ENCODE peak calls at places on chromosomes 2 and 18, in seven cellular contexts. B is IMR-90, O is upper lobe of right lung, P is brain microvascular endothelial cell, I is tibial nerve, H is fibroblast of lung, V is lower lobe of right lung. S is an unnamed sample.

GRCh38 chr2:69046221-69046662 is 33.3 kb downstream of the ANTXR1 start:
- DNase-seq in I (no peak), O (no peak), B (peak; percentile 98), H (peak; percentile 94), V (no peak), P (peak; percentile 85), S (no peak)

GRCh38 chr2:54306561-54306960 is 50.5 kb upstream of the TSPYL6 start:
- DNase-seq in H (peak; percentile 88), I (no peak), B (peak; percentile 64), P (peak; percentile 59), O (no peak), V (no peak), S (no peak)

GRCh38 chr2:148130571-148130970 is 109.7 kb downstream of the MBD5 start:
- DNase-seq in I (no peak), B (peak; percentile 77), P (peak; percentile 63), H (peak; percentile 70), O (no peak), V (no peak), S (no peak)

GRCh38 chr2:234366891-234367290 is 130.0 kb downstream of the ARL4C start:
- DNase-seq in P (no peak), B (peak; percentile 34), I (peak; percentile 55), O (no peak), V (no peak), H (no peak), S (no peak)

GRCh38 chr2:47179325-47179724 is 24.2 kb upstream of the STPG4 start:
- DNase-seq in H (no peak), I (no peak), B (no peak), O (no peak), P (no peak), V (no peak), S (no peak)

GRCh38 chr18:79259218-79259617 is 136.5 kb upstream of the NFATC1 start:
- DNase-seq in H (no peak), I (no peak), B (no peak), V (no peak), P (no peak), O (no peak), S (no peak)

GRCh38 chr18:74282359-74283254 is 9.2 kb downstream of the CYB5A start:
- DNase-seq in V (no peak), P (no peak), B (no peak), I (no peak), O (no peak), H (no peak), S (no peak)

GRCh38 chr2:165277295-165277694 is 38.1 kb downstream of the SCN2A start:
- DNase-seq in O (no peak), H (peak; percentile 66), I (no peak), V (no peak), B (peak; percentile 17), P (no peak), S (no peak)

GRCh38 chr18:43079422-43079821 is 36.1 kb downstream of the RIT2 start:
- DNase-seq in B (no peak), I (no peak), O (no peak), H (no peak), V (no peak), P (no peak), S (no peak)

GRCh38 chr18:4230450-4231168 is 224.5 kb downstream of the DLGAP1 start:
- DNase-seq in I (no peak), P (no peak), B (no peak), O (no peak), H (no peak), V (no peak), S (no peak)

GRCh38 chr2:239184968-239185903 is 215.6 kb downstream of the HDAC4 start:
- DNase-seq in O (peak; percentile 50), V (no peak), I (no peak), P (no peak), B (no peak), H (no peak), S (no peak)

GRCh38 chr2:54499666-54500065 is 43.5 kb downstream of the SPTBN1 start:
- DNase-seq in H (no peak), I (peak; percentile 79), P (no peak), B (peak; percentile 31), O (no peak), V (no peak), S (no peak)

GRCh38 chr2:143725425-143725824 is 596.2 kb downstream of the ARHGAP15 start:
- DNase-seq in P (no peak), I (no peak), B (no peak), V (no peak), H (no peak), O (no peak), S (no peak)

GRCh38 chr2:231711677-231712461 is 3.5 kb downstream of the PTMA start:
- DNase-seq in I (no peak), B (no peak), V (peak; percentile 42), H (no peak), P (no peak), O (no peak), S (peak; percentile 77)

GRCh38 chr2:219168526-219168925 is 1.3 kb downstream of the SLC23A3 start:
- DNase-seq in V (no peak), O (no peak), H (no peak), B (no peak), P (no peak), I (no peak), S (no peak)

GRCh38 chr2:43890855-43891254 is 52.1 kb downstream of the ABCG8 start:
- DNase-seq in H (peak; percentile 53), P (no peak), B (peak; percentile 49), V (no peak), O (no peak), I (no peak), S (no peak)

GRCh38 chr2:37084797-37085196 is 479 bp downstream of the GPATCH11 start:
- DNase-seq in O (no peak), P (no peak), V (no peak), H (no peak), B (no peak), I (no peak), S (no peak)

GRCh38 chr2:70029814-70030409 is 57.4 kb upstream of the PCBP1 start:
- DNase-seq in O (no peak), V (peak; percentile 48), I (peak; percentile 70), P (peak; percentile 24), B (peak; percentile 79), H (peak; percentile 36), S (no peak)

GRCh38 chr2:60604665-60605064 is 51.2 kb upstream of the BCL11A start:
- DNase-seq in H (no peak), V (no peak), I (no peak), B (no peak), O (no peak), P (no peak), S (no peak)

DNA sequence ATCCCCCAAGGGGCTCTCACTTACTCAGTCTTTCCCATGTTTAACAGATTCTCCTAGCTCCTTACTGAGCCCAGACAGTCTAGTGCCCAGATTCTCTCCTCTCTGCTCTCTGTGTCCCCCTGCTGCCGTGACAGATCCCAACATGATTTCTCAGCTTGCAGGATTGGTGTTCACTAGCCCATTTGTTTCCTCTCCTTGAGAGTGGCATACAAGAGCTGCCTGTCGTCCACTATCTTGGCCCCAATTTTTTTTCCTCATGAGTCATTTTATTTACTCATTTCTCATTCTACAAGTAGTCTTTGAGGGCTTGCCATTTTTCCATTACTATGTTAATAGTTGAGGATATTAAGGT is 199.9 kb upstream of the FN1 start:
- DNase-seq in V (no peak), I (no peak), B (peak; percentile 48), O (no peak), P (peak; percentile 76), H (peak; percentile 83), S (no peak)
- TF ChIP-seq CTCF in V (no peak), I (no peak), B (peak; percentile 26), O (no peak), P (peak; percentile 68), H (peak; percentile 27), S (no peak)

DNA sequence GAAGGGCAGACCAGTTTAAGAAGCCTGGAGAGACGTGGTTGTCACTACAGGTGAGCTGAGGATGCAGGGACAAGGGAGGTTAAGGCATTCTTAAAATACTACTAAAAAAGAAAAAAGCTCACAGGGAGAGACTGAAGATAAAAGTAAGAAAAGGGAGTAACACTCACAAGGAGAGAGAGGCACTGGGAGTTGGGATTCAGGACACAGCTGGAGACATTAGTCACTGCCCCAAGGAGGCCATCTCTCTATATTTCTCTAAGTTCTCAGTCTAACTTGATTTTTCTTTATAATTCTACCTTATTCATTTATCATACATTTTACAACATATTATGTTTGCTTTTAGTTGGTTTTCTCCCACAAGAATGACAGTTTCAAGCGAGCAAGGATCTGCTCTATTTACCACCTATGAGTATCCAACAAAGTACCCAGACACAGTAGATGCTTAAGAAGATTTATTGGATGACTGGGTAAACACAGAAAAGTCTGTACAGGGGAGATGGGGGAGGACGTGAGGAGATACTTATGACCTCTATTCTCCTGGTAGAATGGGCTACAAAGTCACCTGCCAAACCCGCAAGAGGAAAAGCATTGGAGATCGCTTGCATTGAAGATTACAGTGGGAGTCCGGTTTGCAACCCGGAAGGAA is 2.2 kb downstream of the SERPINE2 start:
- DNase-seq in B (no peak), V (no peak), H (no peak), O (no peak), I (no peak), P (no peak), S (no peak)
- H3K4me3 ChIP-seq in B (no peak overlapping the region), V (no peak overlapping the region), H (peak overlapping the region; percentile 77), O (no peak overlapping the region), I (no peak overlapping the region), P (no peak overlapping the region), S (no peak overlapping the region)

GRCh38 chr2:121613152-121613551 is 36.1 kb downstream of the CLASP1 start:
- DNase-seq in H (no peak), O (no peak), V (no peak), I (no peak), B (no peak), P (no peak), S (no peak)

GRCh38 chr2:121613774-121614173 is 35.5 kb downstream of the CLASP1 start:
- DNase-seq in B (peak; percentile 19), H (no peak), P (peak; percentile 8), O (no peak), V (no peak), I (no peak), S (no peak)

GRCh38 chr2:121611730-121612705 is 37.2 kb downstream of the CLASP1 start:
- DNase-seq in V (no peak), H (no peak), P (no peak), O (no peak), B (no peak), I (no peak), S (no peak)

GRCh38 chr2:121617042-121617599 is 32.1 kb downstream of the CLASP1 start:
- DNase-seq in V (no peak), I (no peak), O (no peak), B (peak; percentile 44), P (no peak), H (peak; percentile 16), S (no peak)
- H3K36me3 ChIP-seq in V (peaks cover 4% of the 10 kb centered on the region), I (no peaks in the 10 kb centered on the region), O (peaks cover 3% of the 10 kb centered on the region), B (peaks cover 5% of the 10 kb centered on the region), P (no peaks in the 10 kb centered on the region), H (no peaks in the 10 kb centered on the region), S (no peaks in the 10 kb centered on the region)

GRCh38 chr2:128978155-128978707 is 659.6 kb upstream of the HS6ST1 start:
- DNase-seq in P (no peak), H (no peak), V (no peak), B (no peak), O (no peak), I (no peak), S (no peak)

GRCh38 chr2:128982001-128982400 is 663.3 kb upstream of the HS6ST1 start:
- DNase-seq in H (no peak), B (no peak), P (no peak), O (no peak), I (no peak), V (no peak), S (no peak)

GRCh38 chr2:128980475-128980874 is 661.8 kb upstream of the HS6ST1 start:
- DNase-seq in V (no peak), O (no peak), I (no peak), B (no peak), P (no peak), H (no peak), S (no peak)

GRCh38 chr2:128981353-128981752 is 662.7 kb upstream of the HS6ST1 start:
- DNase-seq in B (no peak), H (no peak), O (no peak), V (no peak), I (no peak), P (no peak), S (no peak)

GRCh38 chr2:128979182-128979581 is 660.5 kb upstream of the HS6ST1 start:
- DNase-seq in O (no peak), I (no peak), P (no peak), V (no peak), H (no peak), B (no peak), S (no peak)
- TF ChIP-seq CTCF in O (no peak), I (no peak), P (no peak), V (no peak), H (no peak), B (no peak), S (no peak)